ENCODE peak calls at places on chromosomes 4 and X, in four cellular contexts. D, X, F and M are unnamed samples.

GRCh38 chrX:39201305-39201990 is 400.2 kb downstream of the MID1IP1 start:
- DNase-seq in D (no peak), X (no peak), F (no peak), M (no peak)

GRCh38 chrX:74246524-74246923 is 57.5 kb upstream of the ZCCHC13 start:
- DNase-seq in D (no peak), X (no peak), F (no peak), M (no peak)

GRCh38 chr4:182023469-182023868 is 219.7 kb upstream of the TENM3 start:
- DNase-seq in D (no peak), X (no peak), F (no peak), M (no peak)

GRCh38 chr4:57139783-57140182 is 29.6 kb upstream of the IGFBP7 start:
- DNase-seq in D (no peak), X (no peak), F (no peak), M (no peak)

GRCh38 chr4:38488891-38489861 is 174.8 kb upstream of the KLF3 start:
- DNase-seq in D (no peak), X (no peak), F (peak; percentile 13), M (peak; percentile 14)

GRCh38 chrX:39975094-39975865 is 122.5 kb downstream of the BCOR start:
- DNase-seq in D (no peak), X (no peak), F (no peak), M (no peak)

GRCh38 chrX:38717871-38718270 is 83.4 kb upstream of the MID1IP1 start:
- DNase-seq in D (peak; percentile 8), X (no peak), F (no peak), M (no peak)

GRCh38 chrX:107537815-107538214 is 88.4 kb downstream of the FRMPD3 start:
- DNase-seq in D (no peak), X (no peak), F (no peak), M (peak; percentile 8)

GRCh38 chr4:17055788-17056187 is 157.3 kb upstream of the LDB2 start:
- DNase-seq in D (no peak), X (no peak), F (no peak), M (no peak)

GRCh38 chr4:781493-782216 is 44.3 kb downstream of the CPLX1 start:
- DNase-seq in D (peak; percentile 99), X (peak; percentile 99), F (peak; percentile 99), M (peak; percentile 96)

GRCh38 chr4:89024051-89024675 is 32.8 kb downstream of the FAM13A start:
- DNase-seq in D (peak; percentile 47), X (peak; percentile 66), F (no peak), M (peak; percentile 22)

DNA sequence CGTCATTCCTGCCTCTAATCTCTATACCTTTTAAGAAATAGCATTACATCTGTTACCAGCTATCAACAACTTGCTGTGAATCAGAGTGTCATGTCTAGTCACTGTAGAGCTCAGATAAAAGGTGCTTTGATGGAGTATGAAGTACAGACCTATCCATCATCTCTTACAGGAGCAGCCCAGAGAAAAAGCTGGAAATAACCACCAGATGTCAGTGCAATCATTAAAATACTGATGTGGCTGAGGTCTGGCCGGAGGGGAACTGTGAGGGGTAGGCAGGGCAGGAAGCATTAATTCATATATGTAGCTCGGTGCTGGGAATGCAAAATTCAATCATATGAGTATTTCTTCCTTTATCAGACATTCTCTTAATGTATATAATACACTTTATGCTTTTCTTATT is 100.6 kb downstream of the AKAP4 start:
- DNase-seq in D (no peak), X (no peak), F (peak; percentile 8), M (no peak)
- TF ChIP-seq CTCF in D (no peak), X (peak; percentile 13), F (no peak), M (peak; percentile 64)

DNA sequence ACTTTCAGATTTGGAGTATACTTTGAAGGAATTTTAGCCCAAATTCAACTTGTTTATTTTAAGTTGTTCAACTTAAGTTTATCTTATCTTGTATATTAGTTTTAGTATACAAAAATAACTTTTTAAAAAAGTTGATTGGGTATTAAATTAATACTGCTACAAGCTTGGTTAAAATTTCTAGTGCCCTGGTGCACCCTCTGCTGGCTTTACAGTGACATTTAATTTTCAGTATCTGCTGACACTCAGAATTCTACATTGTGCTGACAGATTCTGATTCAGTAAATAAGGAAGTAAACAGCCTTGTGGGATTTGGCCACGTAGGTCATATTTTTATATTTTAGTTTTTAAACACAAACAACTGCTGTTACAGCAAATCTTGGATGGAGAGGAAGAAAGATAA is 2.9 kb downstream of the EDA start:
- DNase-seq in D (no peak), X (no peak), F (no peak), M (no peak)
- TF ChIP-seq CTCF in D (no peak), X (peak; percentile 13), F (peak; percentile 25), M (peak; percentile 65)

GRCh38 chr4:39526810-39527295 is 386 bp downstream of the UGDH start:
- DNase-seq in D (no peak), X (no peak), F (no peak), M (no peak)

GRCh38 chr4:39527296-39528055 is at the start of gene UGDH:
- DNase-seq in D (peak; percentile 73), X (peak; percentile 98), F (peak; percentile 97), M (peak; percentile 90)

GRCh38 chr4:39529534-39529933 is 2.3 kb upstream of the UGDH start:
- DNase-seq in D (no peak), X (no peak), F (no peak), M (no peak)

GRCh38 chr4:39526283-39526682 is 956 bp downstream of the UGDH start:
- DNase-seq in D (no peak), X (no peak), F (no peak), M (no peak)

GRCh38 chr4:39528056-39528465 is 822 bp upstream of the UGDH start:
- DNase-seq in D (peak; percentile 8), X (peak; percentile 92), F (no peak), M (no peak)
- TF ChIP-seq CTCF in D (no peak), X (no peak), F (no peak), M (no peak)

DNA sequence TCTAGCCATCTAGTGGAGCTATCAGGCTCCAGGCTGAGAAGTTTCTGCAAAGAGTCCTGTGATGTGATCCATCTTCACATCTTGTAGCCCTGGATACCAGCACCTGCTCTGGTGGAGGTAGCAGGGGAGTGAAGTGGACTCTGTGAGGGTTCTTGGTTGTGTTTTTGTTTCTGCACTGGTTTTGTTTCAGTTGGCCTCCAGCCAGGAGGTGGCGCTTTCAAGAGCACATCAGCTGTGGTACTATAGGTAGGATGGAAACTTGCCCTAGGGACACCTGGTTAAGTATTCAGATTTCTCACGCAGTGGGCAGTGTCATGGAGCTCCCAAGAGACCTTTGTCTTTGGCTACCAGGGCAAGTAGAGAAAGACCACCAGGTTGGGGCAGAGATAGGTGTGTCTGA is 257.5 kb upstream of the SLC7A11 start:
- DNase-seq in D (no peak), X (no peak), F (no peak), M (no peak)
- TF ChIP-seq CTCF in D (no peak), X (no peak), F (no peak), M (no peak)

GRCh38 chr4:185398618-185399017 is 2.0 kb downstream of the ANKRD37 start:
- DNase-seq in D (no peak), X (no peak), F (no peak), M (no peak)

GRCh38 chr4:185395956-185396723 is 416 bp upstream of the LRP2BP start:
- DNase-seq in D (peak; percentile 81), X (peak; percentile 99), F (peak; percentile 95), M (peak; percentile 91)

GRCh38 chr4:185395255-185395955 is at the start of gene LRP2BP:
- DNase-seq in D (no peak), X (no peak), F (no peak), M (no peak)

GRCh38 chr4:185394568-185395254 is 1.0 kb downstream of the LRP2BP start:
- DNase-seq in D (no peak), X (no peak), F (no peak), M (no peak)

GRCh38 chr4:185396724-185397402 is at the start of gene ANKRD37:
- DNase-seq in D (no peak), X (no peak), F (peak; percentile 45), M (peak; percentile 27)
- TF ChIP-seq CTCF in D (no peak), X (no peak), F (no peak), M (peak; percentile 31)

DNA sequence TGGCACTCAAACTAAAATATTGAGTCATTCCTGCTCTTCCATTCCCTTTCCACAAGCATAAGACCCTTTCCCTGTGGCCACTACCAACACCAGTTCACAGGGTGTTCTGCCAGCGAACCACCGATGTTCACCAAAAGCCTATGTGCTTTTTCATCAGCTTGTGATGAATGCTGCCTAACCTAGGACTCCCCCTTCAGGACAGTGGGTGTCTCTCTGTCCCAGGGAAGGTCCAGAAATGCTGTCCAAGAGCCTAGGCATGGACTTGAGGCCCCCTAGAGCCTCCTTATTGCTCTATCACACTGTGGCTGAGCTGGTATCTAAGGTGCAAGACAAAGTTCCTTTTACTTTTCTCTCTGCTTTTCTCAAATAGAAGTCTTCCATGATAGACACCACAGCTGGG is 1015.6 kb downstream of the PCDH19 start:
- DNase-seq in D (no peak), X (no peak), F (no peak), M (no peak)
- TF ChIP-seq CTCF in D (no peak), X (no peak), F (no peak), M (peak; percentile 23)

GRCh38 chrX:15594371-15594770 is 6.4 kb downstream of the ACE2 start:
- DNase-seq in D (no peak), X (no peak), F (no peak), M (no peak)
- TF ChIP-seq CTCF in D (no peak), X (no peak), F (no peak), M (no peak)

DNA sequence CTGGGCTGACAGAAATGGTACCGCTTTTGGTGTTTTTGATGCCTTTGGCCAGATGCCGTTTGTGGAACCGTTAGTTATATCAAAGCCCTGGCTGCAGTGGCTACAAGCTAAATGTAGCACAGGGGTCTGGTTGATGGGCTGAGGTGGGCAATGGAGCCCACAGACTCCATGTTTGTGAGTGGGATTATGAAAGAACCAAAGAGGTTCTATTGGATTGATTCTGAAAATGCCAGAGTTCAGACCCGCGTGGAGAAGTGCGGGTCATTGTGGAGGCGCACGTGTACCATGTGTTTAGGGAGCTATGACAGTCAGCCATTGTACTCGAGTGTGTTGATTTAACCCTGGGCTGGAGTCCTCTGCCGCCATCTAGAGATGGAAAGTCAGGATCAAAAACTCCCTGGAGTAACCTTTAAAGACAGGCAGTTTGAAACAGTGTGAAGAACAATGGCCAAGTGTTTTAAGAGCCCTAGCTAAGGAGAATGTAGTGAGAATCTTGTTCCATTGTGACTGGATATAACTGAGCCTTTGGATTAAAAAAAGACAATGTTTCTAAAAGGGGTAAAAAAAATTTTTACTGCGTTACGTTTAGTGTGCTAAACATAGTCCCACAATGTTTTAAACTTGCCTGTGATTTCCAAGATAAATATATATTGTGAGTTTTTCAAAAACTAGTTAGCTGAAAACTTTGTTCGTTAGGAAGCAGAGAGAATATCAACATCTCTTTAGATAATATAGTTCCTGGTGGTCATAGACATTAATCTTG is 12.7 kb downstream of the ART3 start:
- DNase-seq in D (peak; percentile 20), X (no peak), F (peak; percentile 42), M (peak; percentile 56)
- TF ChIP-seq CTCF in D (peak; percentile 16), X (peak; percentile 27), F (peak; percentile 38), M (peak; percentile 66)

GRCh38 chrX:34891391-34891790 is 51.2 kb upstream of the FAM47B start:
- DNase-seq in D (no peak), X (no peak), F (no peak), M (no peak)

GRCh38 chrX:34893741-34894140 is 48.9 kb upstream of the FAM47B start:
- DNase-seq in D (no peak), X (no peak), F (no peak), M (no peak)
- TF ChIP-seq CTCF in D (no peak), X (no peak), F (no peak), M (peak; percentile 60)